ENCODE peak calls at places on chromosomes 6 and 20, in seven cellular contexts. One of them, this sample, is unnamed.
A peak's percentile ranks its signal among the peaks of the same experiment; 100 is the strongest.

GRCh38 chr6:36603222-36604089 is 9.3 kb downstream of the SRSF3 start:
- DNase-seq in GM23338: no peak
- DNase-seq in right atrium auricular region: no peak
- DNase-seq in Panc1: no peak
- DNase-seq in breast epithelium: no peak
- DNase-seq in IMR-90: no peak
- DNase-seq in uterus: no peak
- DNase-seq in this sample: no peak

GRCh38 chr20:23939641-23940040 is 48.9 kb downstream of the GGTLC1 start:
- DNase-seq in GM23338: no peak
- DNase-seq in right atrium auricular region: no peak
- DNase-seq in Panc1: no peak
- DNase-seq in breast epithelium: no peak
- DNase-seq in IMR-90: no peak
- DNase-seq in uterus: no peak
- DNase-seq in this sample: no peak

GRCh38 chr6:124772733-124773319 is 189.4 kb upstream of the RNF217 start:
- DNase-seq in GM23338: no peak
- DNase-seq in right atrium auricular region: no peak
- DNase-seq in Panc1: no peak
- DNase-seq in breast epithelium: no peak
- DNase-seq in IMR-90: no peak
- DNase-seq in uterus: no peak
- DNase-seq in this sample: no peak

GRCh38 chr6:13715444-13715883 is 3.8 kb upstream of the RANBP9 start:
- DNase-seq in GM23338: no peak
- DNase-seq in right atrium auricular region: no peak
- DNase-seq in Panc1: no peak
- DNase-seq in breast epithelium: no peak
- DNase-seq in IMR-90: no peak
- DNase-seq in uterus: no peak
- DNase-seq in this sample: no peak

GRCh38 chr20:34022843-34023234 is 29.1 kb downstream of the RALY start:
- DNase-seq in GM23338: no peak
- DNase-seq in right atrium auricular region: no peak
- DNase-seq in Panc1: no peak
- DNase-seq in breast epithelium: no peak
- DNase-seq in IMR-90: no peak
- DNase-seq in uterus: no peak
- DNase-seq in this sample: no peak

GRCh38 chr6:130766239-130767144 is 60.7 kb upstream of the SMLR1 start:
- DNase-seq in GM23338: no peak
- DNase-seq in right atrium auricular region: no peak
- DNase-seq in Panc1: no peak
- DNase-seq in breast epithelium: no peak
- DNase-seq in IMR-90: peak; percentile 29
- DNase-seq in uterus: no peak
- DNase-seq in this sample: no peak

GRCh38 chr6:103017878-103018277 is 1624.4 kb downstream of the GRIK2 start:
- DNase-seq in GM23338: no peak
- DNase-seq in right atrium auricular region: no peak
- DNase-seq in Panc1: no peak
- DNase-seq in breast epithelium: no peak
- DNase-seq in IMR-90: no peak
- DNase-seq in uterus: no peak
- DNase-seq in this sample: no peak

GRCh38 chr6:106997392-106998257 is 23.1 kb upstream of the CD24 start:
- DNase-seq in GM23338: peak; percentile 87
- DNase-seq in right atrium auricular region: no peak
- DNase-seq in Panc1: peak; percentile 42
- DNase-seq in breast epithelium: no peak
- DNase-seq in IMR-90: peak; percentile 51
- DNase-seq in uterus: no peak
- DNase-seq in this sample: no peak

GRCh38 chr6:70668499-70668812 is 773 bp downstream of the SMAP1 start:
- DNase-seq in GM23338: no peak
- DNase-seq in right atrium auricular region: no peak
- DNase-seq in Panc1: no peak
- DNase-seq in breast epithelium: no peak
- DNase-seq in IMR-90: no peak
- DNase-seq in uterus: peak; percentile 29
- DNase-seq in this sample: no peak

GRCh38 chr20:17210983-17211382 is 15.9 kb upstream of the PCSK2 start:
- DNase-seq in GM23338: no peak
- DNase-seq in right atrium auricular region: no peak
- DNase-seq in Panc1: no peak
- DNase-seq in breast epithelium: no peak
- DNase-seq in IMR-90: no peak
- DNase-seq in uterus: no peak
- DNase-seq in this sample: no peak

GRCh38 chr6:27478706-27479318 is 5.9 kb upstream of the ZNF184 start:
- DNase-seq in GM23338: peak; percentile 85
- DNase-seq in right atrium auricular region: peak; percentile 97
- DNase-seq in Panc1: peak; percentile 92
- DNase-seq in breast epithelium: peak; percentile 95
- DNase-seq in IMR-90: peak; percentile 94
- DNase-seq in uterus: peak; percentile 96
- DNase-seq in this sample: peak; percentile 89

GRCh38 chr20:1652104-1652503 is 5.5 kb downstream of the SIRPG start:
- DNase-seq in GM23338: no peak
- DNase-seq in right atrium auricular region: no peak
- DNase-seq in Panc1: no peak
- DNase-seq in breast epithelium: no peak
- DNase-seq in IMR-90: no peak
- DNase-seq in uterus: no peak
- DNase-seq in this sample: no peak

GRCh38 chr20:35465976-35466375 is 10.6 kb downstream of the CEP250 start:
- DNase-seq in GM23338: no peak
- DNase-seq in right atrium auricular region: no peak
- DNase-seq in Panc1: no peak
- DNase-seq in breast epithelium: no peak
- DNase-seq in IMR-90: no peak
- DNase-seq in uterus: peak; percentile 36
- DNase-seq in this sample: no peak

GRCh38 chr6:21808045-21808470 is 214.5 kb downstream of the SOX4 start:
- DNase-seq in GM23338: no peak
- DNase-seq in right atrium auricular region: peak; percentile 65
- DNase-seq in Panc1: no peak
- DNase-seq in breast epithelium: peak; percentile 23
- DNase-seq in IMR-90: peak; percentile 78
- DNase-seq in uterus: peak; percentile 57
- DNase-seq in this sample: no peak

GRCh38 chr6:153814136-153814535 is 224.9 kb upstream of the OPRM1 start:
- DNase-seq in GM23338: peak; percentile 79
- DNase-seq in right atrium auricular region: no peak
- DNase-seq in Panc1: no peak
- DNase-seq in breast epithelium: no peak
- DNase-seq in IMR-90: no peak
- DNase-seq in uterus: no peak
- DNase-seq in this sample: no peak

GRCh38 chr20:20003088-20003954 is 13.8 kb upstream of the NAA20 start:
- DNase-seq in GM23338: no peak
- DNase-seq in right atrium auricular region: peak; percentile 78
- DNase-seq in Panc1: no peak
- DNase-seq in breast epithelium: peak; percentile 83
- DNase-seq in IMR-90: peak; percentile 40
- DNase-seq in uterus: peak; percentile 83
- DNase-seq in this sample: peak; percentile 80

GRCh38 chr6:21371676-21372161 is 221.8 kb upstream of the SOX4 start:
- DNase-seq in GM23338: no peak
- DNase-seq in right atrium auricular region: no peak
- DNase-seq in Panc1: no peak
- DNase-seq in breast epithelium: no peak
- DNase-seq in IMR-90: no peak
- DNase-seq in uterus: no peak
- DNase-seq in this sample: no peak

GRCh38 chr6:5197084-5197483 is 63.7 kb downstream of the LYRM4 start:
- DNase-seq in GM23338: no peak
- DNase-seq in right atrium auricular region: no peak
- DNase-seq in Panc1: no peak
- DNase-seq in breast epithelium: no peak
- DNase-seq in IMR-90: no peak
- DNase-seq in uterus: no peak
- DNase-seq in this sample: no peak

GRCh38 chr6:129432738-129433137 is 277.2 kb downstream of the ARHGAP18 start:
- DNase-seq in GM23338: peak; percentile 32
- DNase-seq in right atrium auricular region: no peak
- DNase-seq in Panc1: no peak
- DNase-seq in breast epithelium: no peak
- DNase-seq in IMR-90: peak; percentile 31
- DNase-seq in uterus: no peak
- DNase-seq in this sample: no peak
- TF ChIP-seq CTCF in GM23338: peak; percentile 30
- TF ChIP-seq CTCF in right atrium auricular region: no peak
- TF ChIP-seq CTCF in Panc1: peak; percentile 25
- TF ChIP-seq CTCF in breast epithelium: no peak
- TF ChIP-seq CTCF in IMR-90: peak; percentile 15
- TF ChIP-seq CTCF in uterus: no peak
- TF ChIP-seq CTCF in this sample: no peak

GRCh38 chr6:11162262-11162661 is 50.7 kb upstream of the ERVFRD-1 start:
- DNase-seq in GM23338: no peak
- DNase-seq in right atrium auricular region: no peak
- DNase-seq in Panc1: no peak
- DNase-seq in breast epithelium: no peak
- DNase-seq in IMR-90: no peak
- DNase-seq in uterus: no peak
- DNase-seq in this sample: no peak

GRCh38 chr6:11164717-11165646 is 53.5 kb upstream of the ERVFRD-1 start:
- DNase-seq in GM23338: no peak
- DNase-seq in right atrium auricular region: no peak
- DNase-seq in Panc1: no peak
- DNase-seq in breast epithelium: no peak
- DNase-seq in IMR-90: no peak
- DNase-seq in uterus: no peak
- DNase-seq in this sample: no peak

GRCh38 chr6:11160199-11160598 is 48.7 kb upstream of the ERVFRD-1 start:
- DNase-seq in GM23338: no peak
- DNase-seq in right atrium auricular region: no peak
- DNase-seq in Panc1: no peak
- DNase-seq in breast epithelium: no peak
- DNase-seq in IMR-90: peak; percentile 21
- DNase-seq in uterus: no peak
- DNase-seq in this sample: no peak

GRCh38 chr6:11163932-11164331 is 52.4 kb upstream of the ERVFRD-1 start:
- DNase-seq in GM23338: no peak
- DNase-seq in right atrium auricular region: no peak
- DNase-seq in Panc1: no peak
- DNase-seq in breast epithelium: no peak
- DNase-seq in IMR-90: no peak
- DNase-seq in uterus: no peak
- DNase-seq in this sample: no peak

DNA sequence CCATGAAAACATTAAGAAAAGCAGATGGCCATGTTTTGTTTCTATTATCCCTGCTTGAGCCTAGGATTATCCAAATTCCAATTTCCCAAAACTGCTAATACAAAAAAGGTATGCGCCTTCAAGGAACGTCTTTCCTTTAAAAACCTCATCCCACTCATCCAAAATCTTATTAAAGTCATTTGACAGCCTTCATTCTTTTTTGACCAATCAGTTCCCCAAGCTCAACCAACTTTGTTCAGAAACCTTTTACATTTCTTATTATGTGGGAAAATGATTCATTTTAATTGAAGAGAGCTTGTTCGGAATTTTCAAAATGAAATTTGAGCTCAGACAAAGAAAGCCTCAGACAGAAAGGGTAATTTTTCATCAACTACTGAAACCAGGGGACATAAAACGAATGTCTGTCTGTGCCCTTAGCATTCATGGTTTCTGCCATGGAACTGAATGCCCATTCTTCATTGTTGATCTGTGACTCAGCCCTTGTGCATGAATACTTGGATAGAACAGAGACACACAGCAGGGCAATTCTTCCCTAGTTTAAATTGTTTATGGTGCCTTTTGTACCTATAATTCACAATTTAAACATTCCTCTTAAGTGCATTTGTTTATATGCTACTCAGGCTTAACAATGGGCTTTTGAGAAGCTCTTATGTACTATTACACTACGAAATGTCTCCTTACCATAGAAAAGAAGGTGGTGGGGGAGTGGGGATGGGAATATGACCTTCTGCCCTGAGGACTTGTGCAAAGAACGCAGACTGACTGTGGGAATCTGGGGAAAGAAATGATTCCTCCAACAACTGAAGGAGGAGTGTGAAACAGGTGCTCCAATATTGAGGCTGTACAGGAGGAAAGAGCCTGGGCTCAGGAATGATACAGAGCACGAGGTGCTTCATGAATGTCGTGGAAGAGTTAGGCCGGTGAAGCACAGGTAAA is 49.8 kb upstream of the ERVFRD-1 start:
- DNase-seq in GM23338: no peak
- DNase-seq in right atrium auricular region: no peak
- DNase-seq in Panc1: no peak
- DNase-seq in breast epithelium: no peak
- DNase-seq in IMR-90: peak; percentile 16
- DNase-seq in uterus: no peak
- DNase-seq in this sample: no peak
- H3K27ac ChIP-seq in GM23338: no peak overlapping the region
- H3K27ac ChIP-seq in right atrium auricular region: no peak overlapping the region
- H3K27ac ChIP-seq in Panc1: no peak overlapping the region
- H3K27ac ChIP-seq in breast epithelium: no peak overlapping the region
- H3K27ac ChIP-seq in IMR-90: no peak overlapping the region
- H3K27ac ChIP-seq in uterus: no peak overlapping the region
- H3K27ac ChIP-seq in this sample: no peak overlapping the region

GRCh38 chr6:12172572-12172971 is 117.6 kb upstream of the EDN1 start:
- DNase-seq in GM23338: no peak
- DNase-seq in right atrium auricular region: no peak
- DNase-seq in Panc1: no peak
- DNase-seq in breast epithelium: no peak
- DNase-seq in IMR-90: no peak
- DNase-seq in uterus: no peak
- DNase-seq in this sample: no peak
- TF ChIP-seq CTCF in GM23338: no peak
- TF ChIP-seq CTCF in right atrium auricular region: no peak
- TF ChIP-seq CTCF in Panc1: no peak
- TF ChIP-seq CTCF in breast epithelium: no peak
- TF ChIP-seq CTCF in IMR-90: no peak
- TF ChIP-seq CTCF in uterus: no peak
- TF ChIP-seq CTCF in this sample: no peak

DNA sequence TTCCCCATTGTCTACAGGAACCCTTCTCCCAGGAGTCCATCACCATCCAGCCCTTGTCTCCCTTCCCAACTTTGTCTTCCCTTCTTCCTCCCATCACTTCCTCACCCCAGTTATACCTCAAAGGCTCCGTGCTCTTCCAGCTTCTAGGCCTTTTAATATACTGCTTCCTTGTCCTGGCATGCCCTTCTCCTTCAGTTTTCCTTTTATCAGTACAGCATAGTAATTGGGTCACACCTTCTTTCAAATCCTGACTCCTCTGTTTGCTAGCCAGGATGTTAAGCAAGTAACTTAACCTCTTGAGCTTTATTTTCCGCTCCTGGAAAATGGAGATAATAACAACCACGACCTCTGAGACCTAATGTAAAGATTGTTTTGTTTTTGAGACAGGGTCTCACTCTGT is 54.9 kb upstream of the PNRC1 start:
- DNase-seq in GM23338: no peak
- DNase-seq in right atrium auricular region: no peak
- DNase-seq in Panc1: no peak
- DNase-seq in breast epithelium: no peak
- DNase-seq in IMR-90: no peak
- DNase-seq in uterus: no peak
- DNase-seq in this sample: no peak
- H3K27ac ChIP-seq in GM23338: no peak overlapping the region
- H3K27ac ChIP-seq in right atrium auricular region: no peak overlapping the region
- H3K27ac ChIP-seq in Panc1: no peak overlapping the region
- H3K27ac ChIP-seq in breast epithelium: peak overlapping the region; percentile 54
- H3K27ac ChIP-seq in IMR-90: no peak overlapping the region
- H3K27ac ChIP-seq in uterus: no peak overlapping the region
- H3K27ac ChIP-seq in this sample: no peak overlapping the region

GRCh38 chr20:56200456-56200855 is 48.1 kb upstream of the MC3R start:
- DNase-seq in GM23338: peak; percentile 1
- DNase-seq in right atrium auricular region: no peak
- DNase-seq in Panc1: no peak
- DNase-seq in breast epithelium: no peak
- DNase-seq in IMR-90: no peak
- DNase-seq in uterus: no peak
- DNase-seq in this sample: no peak
- TF ChIP-seq CTCF in GM23338: peak; percentile 21
- TF ChIP-seq CTCF in right atrium auricular region: no peak
- TF ChIP-seq CTCF in Panc1: peak; percentile 44
- TF ChIP-seq CTCF in breast epithelium: no peak
- TF ChIP-seq CTCF in IMR-90: peak; percentile 4
- TF ChIP-seq CTCF in uterus: no peak
- TF ChIP-seq CTCF in this sample: no peak